ENCODE peak calls at places on chromosomes 2 and 18, in six cellular contexts. I is GM20000; U is HFFc6; E is astrocyte of the spinal cord; X is activated CD8-positive, alpha-beta T cell treated with anti-CD3 and anti-CD28 coated beads for 36 hours; M is PC-9. F is an unnamed sample.
A peak's percentile ranks its signal among the peaks of the same experiment; 100 is the strongest.

GRCh38 chr18:2154278-2154677 is 417.0 kb downstream of the METTL4 start:
- DNase-seq in M (no peak), I (no peak), U (no peak), E (no peak), X (no peak), F (no peak)

GRCh38 chr18:25360301-25360899 is 8.4 kb upstream of the ZNF521 start:
- DNase-seq in I (no peak), X (no peak), E (no peak), M (no peak), U (no peak), F (no peak)

GRCh38 chr18:31942301-31942998 is 478 bp downstream of the TRAPPC8 start:
- DNase-seq in E (peak; percentile 45), M (peak; percentile 10), X (peak; percentile 52), U (peak; percentile 35), I (peak; percentile 62), F (peak; percentile 61)

GRCh38 chr2:172639823-172640222 is 83.9 kb downstream of the PDK1 start:
- DNase-seq in I (no peak), U (peak; percentile 87), E (peak; percentile 85), X (peak; percentile 52), M (peak; percentile 24), F (no peak)

GRCh38 chr2:39913648-39914456 is 134.8 kb upstream of the THUMPD2 start:
- DNase-seq in I (peak; percentile 48), X (no peak), E (peak; percentile 84), U (peak; percentile 75), M (peak; percentile 29), F (peak; percentile 25)

GRCh38 chr2:85734942-85735608 is 18.7 kb upstream of the ATOH8 start:
- DNase-seq in E (no peak), X (no peak), M (no peak), U (no peak), I (no peak), F (no peak)

GRCh38 chr2:163752252-163752651 is 16.4 kb upstream of the FIGN start:
- DNase-seq in E (no peak), I (no peak), X (no peak), M (peak; percentile 19), U (no peak), F (no peak)

GRCh38 chr2:55168221-55169154 is 63.6 kb downstream of the CLHC1 start:
- DNase-seq in X (peak; percentile 59), I (peak; percentile 40), U (peak; percentile 76), M (peak; percentile 41), E (peak; percentile 86), F (peak; percentile 42)

GRCh38 chr18:62033756-62034155 is 140.9 kb upstream of the RNF152 start:
- DNase-seq in M (no peak), E (no peak), I (no peak), X (no peak), U (no peak), F (no peak)

GRCh38 chr2:126714191-126714965 is 58.4 kb downstream of the GYPC start:
- DNase-seq in M (no peak), E (no peak), X (no peak), I (no peak), U (no peak), F (no peak)

GRCh38 chr2:205633994-205634393 is 48.3 kb upstream of the NRP2 start:
- DNase-seq in E (no peak), I (no peak), X (no peak), M (no peak), U (no peak), F (no peak)
- TF ChIP-seq CTCF in E (no peak), I (no peak), X (no peak), M (no peak), U (no peak), F (no peak)

GRCh38 chr18:57910134-57910533 is 107.0 kb upstream of the ATP8B1 start:
- DNase-seq in I (no peak), E (no peak), X (no peak), M (no peak), U (no peak), F (no peak)

GRCh38 chr18:57909620-57910019 is 106.5 kb upstream of the ATP8B1 start:
- DNase-seq in X (no peak), U (no peak), E (peak; percentile 28), M (no peak), I (no peak), F (no peak)

GRCh38 chr18:57908092-57908491 is 105.0 kb upstream of the ATP8B1 start:
- DNase-seq in U (no peak), E (no peak), X (no peak), I (no peak), M (no peak), F (no peak)

GRCh38 chr18:57910817-57911216 is 107.7 kb upstream of the ATP8B1 start:
- DNase-seq in M (no peak), U (no peak), I (peak; percentile 31), X (peak; percentile 47), E (no peak), F (peak; percentile 38)

DNA sequence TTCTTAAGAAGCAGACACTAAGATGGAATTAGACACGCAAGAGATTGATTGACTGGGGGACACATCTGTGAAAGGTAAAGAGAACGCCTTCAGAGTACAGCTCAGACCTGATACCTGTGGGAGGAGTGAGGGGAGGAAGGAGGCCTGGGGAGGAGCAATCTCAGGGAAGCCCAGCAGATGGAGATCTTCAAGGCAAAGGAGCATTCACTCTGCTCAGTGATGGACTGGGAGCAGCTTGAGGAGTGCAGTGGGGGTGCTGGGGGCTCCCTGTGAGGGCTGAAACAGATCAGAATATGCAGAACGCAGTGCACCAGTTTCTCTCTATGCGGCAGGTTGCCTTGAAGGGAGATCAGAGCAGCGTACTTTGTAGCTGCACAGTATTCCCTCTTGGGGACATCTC is 103.7 kb upstream of the ATP8B1 start:
- DNase-seq in X (no peak), E (no peak), U (no peak), M (no peak), I (no peak), F (no peak)
- TF ChIP-seq CTCF in X (no peak), E (peak; percentile 37), U (peak; percentile 24), M (peak; percentile 49), I (no peak), F (no peak)

GRCh38 chr2:34261701-34262100 is 662.6 kb upstream of the FAM98A start:
- DNase-seq in I (no peak), X (no peak), E (no peak), U (no peak), M (no peak), F (no peak)
- TF ChIP-seq CTCF in I (no peak), X (no peak), E (no peak), U (no peak), M (peak; percentile 16), F (no peak)

GRCh38 chr2:191173206-191173605 is 22.4 kb upstream of the STAT4 start:
- DNase-seq in U (no peak), M (no peak), E (no peak), I (no peak), X (no peak), F (no peak)
- TF ChIP-seq CTCF in U (no peak), M (no peak), E (no peak), I (no peak), X (no peak), F (no peak)

GRCh38 chr2:57597940-57598339 is 448.7 kb upstream of the VRK2 start:
- DNase-seq in U (no peak), I (no peak), X (no peak), E (no peak), M (no peak), F (no peak)
- TF ChIP-seq CTCF in U (peak; percentile 26), I (no peak), X (no peak), E (no peak), M (no peak), F (no peak)

GRCh38 chr2:198712485-198712884 is 745.3 kb downstream of the SATB2 start:
- DNase-seq in E (no peak), M (no peak), U (no peak), X (no peak), I (no peak), F (no peak)

GRCh38 chr2:198715304-198715703 is 742.4 kb downstream of the SATB2 start:
- DNase-seq in X (no peak), I (no peak), E (no peak), U (no peak), M (no peak), F (no peak)

GRCh38 chr2:198711484-198711883 is 746.3 kb downstream of the SATB2 start:
- DNase-seq in U (no peak), M (no peak), E (no peak), I (no peak), X (no peak), F (no peak)

GRCh38 chr2:198717451-198717850 is 740.3 kb downstream of the SATB2 start:
- DNase-seq in I (no peak), U (no peak), E (no peak), M (no peak), X (no peak), F (no peak)
- TF ChIP-seq CTCF in I (no peak), U (no peak), E (no peak), M (no peak), X (no peak), F (no peak)

GRCh38 chr2:238750212-238750904 is 97.5 kb upstream of the TWIST2 start:
- DNase-seq in E (no peak), I (no peak), M (no peak), X (no peak), U (no peak), F (no peak)

DNA sequence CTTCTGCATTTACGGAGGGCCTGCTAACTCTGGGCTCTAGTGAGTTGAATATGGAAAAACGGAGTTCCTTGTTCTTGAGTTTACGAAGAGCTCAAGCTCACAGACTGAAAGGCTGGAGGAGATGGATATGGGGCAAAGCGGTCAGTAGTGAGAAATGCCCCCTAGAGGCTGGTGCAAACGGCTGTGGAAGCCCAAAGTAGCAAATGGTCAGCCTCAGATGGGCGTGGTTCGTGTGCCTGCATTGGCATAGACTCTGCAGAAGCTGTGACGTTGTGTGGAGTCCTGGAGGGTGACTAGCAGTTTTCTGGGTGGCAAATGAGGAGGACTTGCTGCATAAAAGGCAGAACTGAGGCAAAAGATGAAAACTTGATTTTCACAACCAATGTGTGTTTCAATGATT is 93.6 kb upstream of the TWIST2 start:
- DNase-seq in M (peak; percentile 30), U (no peak), E (no peak), I (no peak), X (no peak), F (no peak)
- TF ChIP-seq CTCF in M (peak; percentile 54), U (peak; percentile 56), E (peak; percentile 15), I (no peak), X (no peak), F (no peak)

DNA sequence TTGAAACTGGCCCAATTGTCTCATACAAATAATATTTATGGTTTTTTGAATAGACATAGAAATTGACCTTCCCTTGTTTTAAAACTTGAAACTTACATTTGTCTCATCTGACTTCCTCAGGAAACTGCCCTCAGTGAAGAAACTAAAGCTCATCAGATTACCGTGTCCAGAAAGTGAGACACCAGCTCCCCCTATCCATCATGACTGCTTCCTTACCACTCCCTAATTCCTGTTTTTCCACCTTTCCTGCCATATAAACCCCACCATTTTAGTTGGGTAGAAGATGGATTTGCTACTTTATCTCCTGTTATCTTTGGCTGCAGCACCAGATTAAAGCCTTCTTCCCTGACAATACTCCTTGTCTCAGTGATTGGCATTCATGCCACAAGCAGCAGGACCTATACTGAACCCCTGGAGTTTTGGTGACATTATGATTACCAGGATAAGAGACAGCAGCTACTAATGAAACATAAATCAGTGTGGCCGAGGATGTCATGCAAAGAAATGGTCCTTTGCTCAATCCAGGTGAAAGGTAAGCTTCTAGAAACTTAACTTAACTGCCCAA is 1627.6 kb upstream of the ZEB2 start:
- DNase-seq in X (no peak), U (no peak), M (no peak), E (no peak), I (no peak), F (no peak)
- TF ChIP-seq CTCF in X (no peak), U (no peak), M (no peak), E (peak; percentile 12), I (no peak), F (no peak)

GRCh38 chr18:7452331-7452730 is 114.8 kb upstream of the PTPRM start:
- DNase-seq in I (peak; percentile 16), U (peak; percentile 22), X (peak; percentile 5), M (peak; percentile 24), E (peak; percentile 9), F (peak; percentile 22)
- TF ChIP-seq CTCF in I (peak; percentile 18), U (peak; percentile 75), X (no peak), M (peak; percentile 73), E (peak; percentile 72), F (peak; percentile 12)

F was measured in GM10248.